ENCODE peak calls at places on chromosomes 4 and X, in eight cellular contexts. Z, M, N, S, K, X, B and Y are unnamed samples.
A peak's percentile ranks its signal among the peaks of the same experiment; 100 is the strongest.

GRCh38 chr4:148649669-148650331 is 207.6 kb upstream of the NR3C2 start:
- DNase-seq in Z (no peak), M (no peak), N (no peak), S (no peak), K (no peak), X (no peak), B (no peak), Y (no peak)

GRCh38 chrX:118325453-118325852 is 20.5 kb upstream of the WDR44 start:
- DNase-seq in Z (no peak), M (no peak), N (no peak), S (no peak), K (no peak), X (no peak), B (no peak), Y (no peak)

GRCh38 chr4:87055340-87055739 is 120.5 kb downstream of the AFF1 start:
- DNase-seq in Z (no peak), M (no peak), N (no peak), S (no peak), K (no peak), X (no peak), B (no peak), Y (no peak)

GRCh38 chr4:13584481-13584880 is 40.2 kb upstream of the NKX3-2 start:
- DNase-seq in Z (no peak), M (no peak), N (no peak), S (no peak), K (no peak), X (no peak), B (no peak), Y (no peak)

GRCh38 chr4:10606483-10607155 is 77.9 kb downstream of the CLNK start:
- DNase-seq in Z (no peak), M (no peak), N (no peak), S (no peak), K (no peak), X (no peak), B (no peak), Y (no peak)

GRCh38 chr4:55069248-55069647 is 56.1 kb downstream of the KDR start:
- DNase-seq in Z (no peak), M (no peak), N (no peak), S (no peak), K (no peak), X (no peak), B (no peak), Y (no peak)

GRCh38 chrX:88886908-88887307 is 139.9 kb downstream of the CPXCR1 start:
- DNase-seq in Z (no peak), M (no peak), N (no peak), S (no peak), K (no peak), X (no peak), B (no peak), Y (no peak)

GRCh38 chr4:5998333-5998936 is 19.8 kb downstream of the C4orf50 start:
- DNase-seq in Z (peak; percentile 56), M (peak; percentile 84), N (peak; percentile 12), S (peak; percentile 41), K (peak; percentile 33), X (peak; percentile 58), B (peak; percentile 69), Y (peak; percentile 56)

GRCh38 chr4:59540311-59540710 is 1659.8 kb upstream of the ADGRL3 start:
- DNase-seq in Z (no peak), M (no peak), N (no peak), S (no peak), K (no peak), X (no peak), B (no peak), Y (no peak)

GRCh38 chr4:39565925-39566630 is 38.8 kb upstream of the UGDH start:
- DNase-seq in Z (peak; percentile 77), M (no peak), N (peak; percentile 67), S (no peak), K (no peak), X (no peak), B (no peak), Y (no peak)

GRCh38 chrX:118644378-118644777 is 83.0 kb upstream of the IL13RA1 start:
- DNase-seq in Z (peak; percentile 59), M (no peak), N (no peak), S (no peak), K (no peak), X (no peak), B (no peak), Y (no peak)

GRCh38 chr4:40475609-40476008 is 140.5 kb downstream of the CHRNA9 start:
- DNase-seq in Z (no peak), M (no peak), N (no peak), S (peak; percentile 47), K (no peak), X (no peak), B (no peak), Y (no peak)

GRCh38 chr4:2372488-2373030 is 45.9 kb downstream of the ZFYVE28 start:
- DNase-seq in Z (no peak), M (no peak), N (no peak), S (no peak), K (no peak), X (no peak), B (no peak), Y (no peak)

GRCh38 chr4:55574252-55574651 is 17.8 kb downstream of the PDCL2 start:
- DNase-seq in Z (no peak), M (no peak), N (no peak), S (no peak), K (no peak), X (no peak), B (no peak), Y (no peak)

GRCh38 chr4:70505152-70505748 is 13.1 kb upstream of the AMTN start:
- DNase-seq in Z (peak; percentile 65), M (no peak), N (no peak), S (peak; percentile 55), K (peak; percentile 13), X (peak; percentile 63), B (peak; percentile 63), Y (peak; percentile 20)

GRCh38 chr4:55308071-55308470 is 38.0 kb upstream of the SRD5A3 start:
- DNase-seq in Z (no peak), M (no peak), N (no peak), S (no peak), K (no peak), X (no peak), B (no peak), Y (no peak)

GRCh38 chr4:40908702-40909362 is 159.1 kb downstream of the NSUN7 start:
- DNase-seq in Z (peak; percentile 77), M (peak; percentile 93), N (no peak), S (peak; percentile 65), K (peak; percentile 14), X (peak; percentile 42), B (peak; percentile 61), Y (no peak)

GRCh38 chr4:133154725-133155124 is 5.6 kb downstream of the PCDH10 start:
- DNase-seq in Z (peak; percentile 69), M (no peak), N (no peak), S (no peak), K (no peak), X (no peak), B (no peak), Y (peak; percentile 28)

GRCh38 chrX:130728208-130728607 is 174.8 kb downstream of the ENOX2 start:
- DNase-seq in Z (peak; percentile 60), M (no peak), N (no peak), S (no peak), K (no peak), X (no peak), B (no peak), Y (no peak)